ENCODE peak calls at places on chromosome 3, in six cellular contexts. A, O, D, G, X and S are unnamed samples.

GRCh38 chr3:1088503-1088902 is 4.3 kb upstream of the CNTN6 start:
- DNase-seq in O (no peak), D (no peak), G (no peak), X (no peak), A (no peak), S (no peak)

GRCh38 chr3:53820756-53821580 is 25.3 kb downstream of the CHDH start:
- DNase-seq in X (no peak), D (no peak), A (no peak), G (no peak), O (no peak), S (no peak)

GRCh38 chr3:42556089-42556632 is 25.6 kb downstream of the SEC22C start:
- DNase-seq in D (peak), A (no peak), O (peak), X (no peak), G (peak), S (no peak)

GRCh38 chr3:58411036-58411435 is 22.6 kb downstream of the PDHB start:
- DNase-seq in O (no peak), A (peak), X (peak), D (no peak), G (no peak), S (no peak)

GRCh38 chr3:128009952-128010846 is 42.0 kb upstream of the SEC61A1 start:
- DNase-seq in G (no peak), X (peak), A (no peak), D (no peak), O (no peak), S (no peak)

GRCh38 chr3:101845405-101845804 is 3.9 kb upstream of the NFKBIZ start:
- DNase-seq in X (no peak), A (no peak), D (no peak), O (no peak), G (no peak), S (no peak)

GRCh38 chr3:47151836-47152235 is 12.1 kb downstream of the SETD2 start:
- DNase-seq in X (no peak), A (no peak), G (no peak), O (no peak), D (no peak), S (no peak)

GRCh38 chr3:63343674-63344073 is 65.6 kb downstream of the SYNPR start:
- DNase-seq in D (peak), X (peak), G (peak), O (peak), A (peak), S (peak)

GRCh38 chr3:192005989-192006388 is 545.0 kb downstream of the PYDC2 start:
- DNase-seq in G (no peak), X (no peak), A (no peak), O (no peak), D (no peak), S (no peak)

GRCh38 chr3:124621498-124621897 is 108.8 kb upstream of the UMPS start:
- DNase-seq in G (no peak), X (peak), A (no peak), O (no peak), D (no peak), S (no peak)

GRCh38 chr3:123535580-123535979 is 49.3 kb downstream of the HACD2 start:
- DNase-seq in D (no peak), X (peak), A (peak), O (no peak), G (no peak), S (no peak)

GRCh38 chr3:133466531-133467386 is 66.9 kb downstream of the BFSP2 start:
- DNase-seq in G (no peak), A (no peak), X (no peak), D (no peak), O (no peak), S (no peak)

GRCh38 chr3:49602049-49602554 is 47.8 kb downstream of the BSN start:
- DNase-seq in G (no peak), X (no peak), O (no peak), D (no peak), A (no peak), S (no peak)

GRCh38 chr3:8416965-8417364 is 84.7 kb upstream of the LMCD1 start:
- DNase-seq in O (peak), X (peak), G (peak), A (no peak), D (peak), S (no peak)

GRCh38 chr3:153273767-153274443 is 111.9 kb downstream of the RAP2B start:
- DNase-seq in X (peak), O (no peak), D (no peak), G (no peak), A (peak), S (no peak)